ENCODE peak calls at places on chromosome 18, in nine cellular contexts. Q, B, A, N, V, L, Z, K and P are unnamed samples.

GRCh38 chr18:80175451-80176235 is 66.6 kb downstream of the ADNP2 start:
- DNase-seq in Q (peak; percentile 25), B (no peak), A (no peak), N (no peak), V (peak; percentile 31), L (no peak), Z (no peak), K (no peak), P (peak; percentile 17)

GRCh38 chr18:10194592-10194991 is 259.8 kb upstream of the APCDD1 start:
- DNase-seq in Q (no peak), B (no peak), A (no peak), N (no peak), V (no peak), L (no peak), Z (no peak), K (no peak), P (no peak)

GRCh38 chr18:77129150-77129551 is 3.4 kb downstream of the MBP start:
- DNase-seq in Q (no peak), B (peak; percentile 63), A (no peak), N (peak; percentile 55), V (no peak), L (no peak), Z (peak; percentile 92), K (no peak), P (no peak)

GRCh38 chr18:76937597-76937996 is 115.2 kb downstream of the ZNF236 start:
- DNase-seq in Q (no peak), B (no peak), A (no peak), N (no peak), V (no peak), L (no peak), Z (peak; percentile 34), K (no peak), P (no peak)

GRCh38 chr18:35998967-35999366 is 26.5 kb downstream of the RMP24 start:
- DNase-seq in Q (no peak), B (no peak), A (no peak), N (peak; percentile 5), V (no peak), L (no peak), Z (no peak), K (no peak), P (no peak)

GRCh38 chr18:48939368-48940097 is 11.2 kb downstream of the SMAD7 start:
- DNase-seq in Q (no peak), B (no peak), A (no peak), N (no peak), V (no peak), L (no peak), Z (no peak), K (no peak), P (no peak)

GRCh38 chr18:11183621-11184020 is 34.3 kb upstream of the PIEZO2 start:
- DNase-seq in Q (no peak), B (no peak), A (no peak), N (no peak), V (no peak), L (no peak), Z (no peak), K (no peak), P (no peak)

GRCh38 chr18:8754995-8755955 is 49.9 kb downstream of the MTCL1 start:
- DNase-seq in Q (peak; percentile 89), B (peak; percentile 65), A (no peak), N (peak; percentile 70), V (no peak), L (peak; percentile 31), Z (peak; percentile 76), K (no peak), P (peak; percentile 12)

GRCh38 chr18:49241852-49242251 is 218.6 kb downstream of the DYM start:
- DNase-seq in Q (no peak), B (peak; percentile 47), A (no peak), N (peak; percentile 4), V (no peak), L (no peak), Z (peak; percentile 58), K (no peak), P (no peak)

GRCh38 chr18:11310476-11311086 is 161.2 kb upstream of the PIEZO2 start:
- DNase-seq in Q (no peak), B (peak; percentile 64), A (peak; percentile 29), N (peak; percentile 77), V (peak; percentile 51), L (no peak), Z (no peak), K (no peak), P (no peak)

GRCh38 chr18:59681521-59682004 is 15.7 kb downstream of the CCBE1 start:
- DNase-seq in Q (no peak), B (no peak), A (no peak), N (no peak), V (no peak), L (no peak), Z (no peak), K (no peak), P (no peak)

GRCh38 chr18:62663731-62664336 is 51.5 kb upstream of the PHLPP1 start:
- DNase-seq in Q (no peak), B (peak; percentile 72), A (no peak), N (peak; percentile 82), V (no peak), L (no peak), Z (peak; percentile 70), K (no peak), P (no peak)

GRCh38 chr18:501406-501714 is 859 bp upstream of the COLEC12 start:
- DNase-seq in Q (no peak), B (no peak), A (no peak), N (no peak), V (no peak), L (no peak), Z (no peak), K (no peak), P (no peak)

GRCh38 chr18:63701952-63702351 is 808 bp upstream of the SERPINB11 start:
- DNase-seq in Q (no peak), B (no peak), A (no peak), N (no peak), V (no peak), L (no peak), Z (no peak), K (no peak), P (no peak)

GRCh38 chr18:49560277-49561126 is 1.4 kb upstream of the LIPG start:
- DNase-seq in Q (no peak), B (no peak), A (peak; percentile 4), N (no peak), V (peak; percentile 16), L (no peak), Z (no peak), K (peak; percentile 57), P (no peak)

GRCh38 chr18:26089247-26090129 is 925 bp downstream of the SS18 start:
- DNase-seq in Q (peak; percentile 12), B (no peak), A (no peak), N (peak; percentile 26), V (no peak), L (no peak), Z (peak; percentile 31), K (no peak), P (no peak)

GRCh38 chr18:22170421-22171262 is 1.3 kb downstream of the GATA6 start:
- DNase-seq in Q (no peak), B (peak; percentile 69), A (no peak), N (peak; percentile 31), V (peak; percentile 29), L (no peak), Z (peak; percentile 22), K (no peak), P (no peak)